ENCODE peak calls at places on chromosomes 5 and 9, in four cellular contexts. S is A549, R is K562, F is HepG2. W is an unnamed sample.

GRCh38 chr9:97412628-97413382 is 909 bp downstream of the TDRD7 start:
- DNase-seq in S (no peak), R (no peak), F (no peak), W (no peak)

GRCh38 chr5:175824621-175825020 is 46.8 kb upstream of the CPLX2 start:
- DNase-seq in S (no peak), R (no peak), F (no peak), W (no peak)

GRCh38 chr5:109411627-109412026 is 1.9 kb upstream of the PJA2 start:
- DNase-seq in S (peak; percentile 24), R (peak; percentile 25), F (no peak), W (no peak)

GRCh38 chr5:14445581-14446290 is 135.9 kb upstream of the OTULINL start:
- DNase-seq in S (no peak), R (no peak), F (no peak), W (no peak)

GRCh38 chr5:172819569-172819968 is 14.5 kb upstream of the ERGIC1 start:
- DNase-seq in S (no peak), R (no peak), F (no peak), W (no peak)

GRCh38 chr5:122704247-122705036 is 70.4 kb upstream of the SNX2 start:
- DNase-seq in S (peak; percentile 55), R (peak; percentile 13), F (peak; percentile 45), W (no peak)

GRCh38 chr9:125758986-125759811 is 12.0 kb downstream of the PBX3 start:
- DNase-seq in S (no peak), R (no peak), F (peak; percentile 93), W (no peak)

GRCh38 chr5:147481376-147481775 is 28.5 kb downstream of the DPYSL3 start:
- DNase-seq in S (no peak), R (no peak), F (no peak), W (no peak)

GRCh38 chr9:71716138-71716909 is 52.0 kb downstream of the CEMIP2 start:
- DNase-seq in S (no peak), R (no peak), F (no peak), W (no peak)

GRCh38 chr5:6572825-6573380 is 59.9 kb downstream of the NSUN2 start:
- DNase-seq in S (no peak), R (no peak), F (no peak), W (no peak)

GRCh38 chr9:38319496-38320173 is 72.9 kb upstream of the ALDH1B1 start:
- DNase-seq in S (no peak), R (no peak), F (no peak), W (no peak)

GRCh38 chr9:82805027-82805426 is 257.9 kb downstream of the RASEF start:
- DNase-seq in S (no peak), R (no peak), F (no peak), W (no peak)

GRCh38 chr9:16191691-16192402 is 639.0 kb downstream of the CCDC171 start:
- DNase-seq in S (peak; percentile 83), R (peak; percentile 12), F (peak; percentile 2), W (peak; percentile 79)

GRCh38 chr9:89873801-89874200 is 269.0 kb downstream of the GADD45G start:
- DNase-seq in S (no peak), R (no peak), F (no peak), W (no peak)

GRCh38 chr5:163079618-163080017 is 357.8 kb upstream of the CCNG1 start:
- DNase-seq in S (peak; percentile 3), R (no peak), F (no peak), W (no peak)

GRCh38 chr5:79407591-79407990 is 106.3 kb downstream of the HOMER1 start:
- DNase-seq in S (no peak), R (no peak), F (no peak), W (no peak)

GRCh38 chr9:35529156-35529823 is 39.4 kb downstream of the RUSC2 start:
- DNase-seq in S (no peak), R (no peak), F (no peak), W (no peak)

GRCh38 chr9:109401169-109401989 is 80.5 kb upstream of the EPB41L4B start:
- DNase-seq in S (peak; percentile 74), R (peak; percentile 73), F (peak; percentile 65), W (peak; percentile 80)

GRCh38 chr5:180142008-180142803 is 66.8 kb downstream of the RASGEF1C start:
- DNase-seq in S (no peak), R (no peak), F (no peak), W (no peak)

GRCh38 chr5:96942911-96943310 is 7.0 kb downstream of the LNPEP start:
- DNase-seq in S (no peak), R (no peak), F (no peak), W (no peak)

GRCh38 chr5:95283761-95284511 is 958 bp downstream of the MCTP1 start:
- DNase-seq in S (peak; percentile 19), R (peak; percentile 57), F (no peak), W (peak; percentile 53)

GRCh38 chr5:62708481-62709325 is 130.1 kb downstream of the LRRC70 start:
- DNase-seq in S (no peak), R (no peak), F (no peak), W (no peak)

GRCh38 chr5:32261198-32261597 is 51.5 kb downstream of the MTMR12 start:
- DNase-seq in S (no peak), R (peak; percentile 20), F (no peak), W (no peak)

GRCh38 chr5:32270178-32270577 is 42.6 kb downstream of the MTMR12 start:
- DNase-seq in S (no peak), R (no peak), F (peak; percentile 58), W (no peak)

GRCh38 chr5:32263683-32264082 is 49.1 kb downstream of the MTMR12 start:
- DNase-seq in S (no peak), R (no peak), F (no peak), W (no peak)

GRCh38 chr5:32264954-32265572 is 47.7 kb downstream of the MTMR12 start:
- DNase-seq in S (no peak), R (no peak), F (no peak), W (no peak)

DNA sequence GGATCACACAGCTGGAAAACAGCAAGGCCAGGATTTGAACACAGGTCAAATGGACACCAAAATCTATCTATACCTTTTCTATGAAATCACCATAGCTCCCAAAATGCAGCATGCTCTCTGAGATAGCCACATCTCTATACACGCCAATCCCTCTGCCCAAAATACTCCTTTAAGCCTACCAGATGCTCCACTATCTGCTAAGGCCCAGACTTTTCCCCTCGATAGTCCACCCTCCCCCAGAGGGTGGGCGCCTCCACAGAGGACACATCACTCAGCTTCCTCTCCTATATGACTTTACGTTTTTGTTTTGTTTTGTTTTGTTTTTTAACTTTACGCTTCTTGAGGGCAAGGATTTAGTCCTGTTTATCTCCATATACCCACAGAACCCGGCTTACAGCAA is 46.8 kb downstream of the MTMR12 start:
- DNase-seq in S (no peak), R (peak; percentile 47), F (no peak), W (no peak)
- TF ChIP-seq EP300 in S (no peak), R (no peak), F (no peak), W (no peak)

DNA sequence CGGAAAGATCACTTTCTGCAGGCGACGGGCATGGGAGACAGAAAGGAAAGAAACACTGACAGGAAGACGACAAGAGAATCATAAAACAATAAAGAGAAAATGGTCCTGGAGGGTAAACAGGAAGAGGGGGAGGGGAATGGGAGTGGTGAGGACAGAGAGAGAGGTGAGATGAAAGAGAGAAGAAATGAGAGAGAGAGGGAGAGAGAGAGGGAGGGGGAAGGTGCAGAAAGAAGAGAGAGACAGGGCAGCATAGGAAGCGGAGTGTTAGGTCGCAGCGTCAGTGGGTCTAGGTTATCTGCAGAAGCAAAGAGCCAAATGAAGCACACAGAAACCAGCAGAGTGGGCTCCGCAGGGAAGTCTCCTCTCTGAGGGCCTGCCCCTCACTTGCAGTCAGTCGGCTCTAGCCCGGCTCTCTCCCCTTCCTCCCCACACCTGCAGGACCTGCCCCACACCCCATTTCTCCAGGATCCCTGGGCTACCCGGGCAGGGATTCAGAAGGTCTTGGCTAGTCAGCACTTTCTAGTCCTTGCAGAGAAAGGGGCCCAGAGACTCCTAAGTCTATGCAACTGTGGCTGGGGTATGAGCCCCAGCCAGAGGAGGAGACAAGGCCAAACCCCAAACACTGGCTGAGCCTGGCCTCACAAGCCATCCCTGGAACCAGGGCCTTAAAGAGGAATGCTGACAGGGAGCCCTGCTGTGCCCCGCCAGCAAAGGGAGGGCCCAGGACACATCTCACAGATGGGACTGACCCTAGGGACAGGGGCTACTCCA is 29.7 kb upstream of the MEIKIN start:
- DNase-seq in S (no peak), R (no peak), F (no peak), W (no peak)
- H3K4me1 ChIP-seq in S (no peaks in the 10 kb centered on the region), R (peaks cover 3% of the 10 kb centered on the region), F (peaks cover 16% of the 10 kb centered on the region), W (no peaks in the 10 kb centered on the region)

GRCh38 chr9:130183133-130183762 is 11.0 kb downstream of the NCS1 start:
- DNase-seq in S (peak; percentile 34), R (no peak), F (peak; percentile 46), W (no peak)
- TF ChIP-seq EP300 in S (no peak), R (no peak), F (no peak), W (no peak)

GRCh38 chr5:169649486-169649885 is 12.4 kb downstream of the DOCK2 start:
- DNase-seq in S (no peak), R (no peak), F (no peak), W (no peak)

GRCh38 chr5:169650701-169651331 is 13.7 kb downstream of the DOCK2 start:
- DNase-seq in S (peak; percentile 29), R (peak; percentile 46), F (no peak), W (no peak)

GRCh38 chr5:169652057-169652456 is 15.0 kb downstream of the DOCK2 start:
- DNase-seq in S (no peak), R (no peak), F (no peak), W (peak; percentile 63)

GRCh38 chr5:169648725-169649124 is 11.7 kb downstream of the DOCK2 start:
- DNase-seq in S (no peak), R (no peak), F (no peak), W (no peak)

GRCh38 chr5:169651526-169651925 is 14.5 kb downstream of the DOCK2 start:
- DNase-seq in S (no peak), R (no peak), F (no peak), W (no peak)
- H3K4me1 ChIP-seq in S (peaks cover 3% of the 10 kb centered on the region), R (peaks cover 11% of the 10 kb centered on the region), F (no peaks in the 10 kb centered on the region), W (no peaks in the 10 kb centered on the region)

DNA sequence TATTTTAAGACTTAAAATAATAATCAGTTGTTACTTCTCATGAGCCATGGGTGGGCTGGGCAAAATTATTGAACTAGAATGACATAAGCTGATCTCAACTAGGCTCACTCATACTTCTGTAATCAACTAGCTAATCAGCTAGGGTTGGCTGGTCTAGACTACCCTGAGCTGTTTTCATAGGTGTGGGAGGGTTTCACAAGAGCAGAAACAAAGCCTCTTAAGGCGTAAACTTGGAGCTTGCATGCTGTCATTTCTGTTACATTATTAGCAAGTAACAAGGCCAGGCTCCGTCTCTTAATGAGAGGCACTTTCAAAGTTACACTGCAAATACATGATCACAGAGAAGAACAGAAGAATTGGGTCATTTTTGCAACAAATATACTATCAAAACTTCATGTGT is 57.2 kb upstream of the GHR start:
- DNase-seq in S (no peak), R (no peak), F (no peak), W (no peak)
- TF ChIP-seq EP300 in S (no peak), R (no peak), F (no peak), W (no peak)

GRCh38 chr5:59770953-59771352 is 122.6 kb downstream of the PDE4D start:
- DNase-seq in S (no peak), R (no peak), F (no peak), W (no peak)
- H3K4me1 ChIP-seq in S (peaks cover 39% of the 10 kb centered on the region), R (no peaks in the 10 kb centered on the region), F (peaks cover 35% of the 10 kb centered on the region), W (peaks cover 13% of the 10 kb centered on the region)

GRCh38 chr5:111756701-111757581 is at the start of gene NREP:
- DNase-seq in S (peak; percentile 91), R (peak; percentile 73), F (peak; percentile 90), W (peak; percentile 91)
- TF ChIP-seq EP300 in S (no peak), R (no peak), F (no peak), W (no peak)

W was measured in stomach.